ENCODE peak calls at places on chromosomes 16 and 17, in seven cellular contexts. N is astrocyte, S is AG04450, W is DND-41, C is brain microvascular endothelial cell, R is upper lobe of right lung, V is neural progenitor cell. M is an unnamed sample.

GRCh38 chr17:2695961-2696760 is 15.4 kb downstream of the CLUH start:
- DNase-seq in N (no peak), S (no peak), W (no peak), C (no peak), R (peak; percentile 63), V (no peak), M (no peak)

GRCh38 chr16:4795181-4795827 is at the start of gene SMIM22:
- DNase-seq in N (no peak), S (no peak), W (no peak), C (no peak), R (peak; percentile 86), V (no peak), M (no peak)

GRCh38 chr16:77564791-77565390 is 130.1 kb upstream of the ADAMTS18 start:
- DNase-seq in N (peak; percentile 78), S (no peak), W (no peak), C (peak; percentile 57), R (no peak), V (no peak), M (no peak)

GRCh38 chr16:71557299-71557698 is 19.6 kb downstream of the TAT start:
- DNase-seq in N (no peak), S (no peak), W (no peak), C (no peak), R (no peak), V (no peak), M (no peak)

GRCh38 chr17:80176757-80177156 is 6.9 kb downstream of the CARD14 start:
- DNase-seq in N (no peak), S (no peak), W (no peak), C (no peak), R (no peak), V (no peak), M (no peak)

GRCh38 chr16:88561485-88562369 is 8.5 kb upstream of the ZC3H18 start:
- DNase-seq in N (peak; percentile 12), S (peak; percentile 13), W (peak; percentile 55), C (peak; percentile 44), R (no peak), V (peak; percentile 73), M (peak; percentile 48)

GRCh38 chr17:81659038-81659437 is 2.7 kb upstream of the PDE6G start:
- DNase-seq in N (no peak), S (no peak), W (no peak), C (no peak), R (no peak), V (no peak), M (no peak)

GRCh38 chr17:64130559-64131001 is 636 bp upstream of the ERN1 start:
- DNase-seq in N (peak; percentile 36), S (no peak), W (no peak), C (peak; percentile 60), R (peak; percentile 72), V (no peak), M (peak; percentile 63)

GRCh38 chr16:74325331-74325730 is 28.7 kb downstream of the PSMD7 start:
- DNase-seq in N (no peak), S (no peak), W (no peak), C (no peak), R (no peak), V (no peak), M (no peak)

GRCh38 chr17:8018436-8018835 is 16.0 kb downstream of the GUCY2D start:
- DNase-seq in N (no peak), S (no peak), W (no peak), C (no peak), R (no peak), V (no peak), M (no peak)

GRCh38 chr17:48567646-48568354 is 10.3 kb downstream of the HOXB4 start:
- DNase-seq in N (no peak), S (no peak), W (no peak), C (no peak), R (no peak), V (no peak), M (no peak)

GRCh38 chr17:48568499-48569259 is 9.5 kb downstream of the HOXB4 start:
- DNase-seq in N (no peak), S (no peak), W (no peak), C (no peak), R (no peak), V (no peak), M (no peak)

GRCh38 chr17:48565024-48565558 is 13.1 kb downstream of the HOXB4 start:
- DNase-seq in N (no peak), S (no peak), W (no peak), C (no peak), R (no peak), V (no peak), M (no peak)

GRCh38 chr17:48566717-48567116 is 11.4 kb downstream of the HOXB4 start:
- DNase-seq in N (no peak), S (no peak), W (no peak), C (no peak), R (no peak), V (no peak), M (no peak)

DNA sequence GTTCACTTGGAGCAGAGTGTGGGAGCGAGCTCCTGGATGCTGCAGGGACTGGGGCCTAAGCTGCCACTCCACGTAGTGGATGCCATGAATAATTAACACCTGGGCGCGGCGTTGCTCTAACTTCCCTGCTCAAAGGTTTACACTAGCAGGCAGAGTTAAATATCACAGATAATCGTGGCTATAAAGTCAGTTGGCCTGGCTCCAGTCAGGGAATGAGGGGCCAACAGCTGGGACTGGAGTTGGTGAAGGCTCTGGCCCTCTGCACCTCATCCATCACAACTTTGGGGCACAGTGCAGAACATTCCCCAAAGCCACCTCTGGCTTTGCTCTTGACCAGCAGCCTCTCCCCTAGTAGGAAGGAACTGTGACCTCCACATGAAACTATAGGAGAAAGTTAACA is 10.9 kb downstream of the HOXB4 start:
- DNase-seq in N (no peak), S (no peak), W (no peak), C (no peak), R (no peak), V (no peak), M (no peak)
- H3K4me3 ChIP-seq in N (no peak overlapping the region), S (peak overlapping the region; percentile 90), W (no peak overlapping the region), C (no peak overlapping the region), R (no peak overlapping the region), V (no peak overlapping the region), M (no peak overlapping the region)

GRCh38 chr17:69284646-69285045 is 42.3 kb downstream of the ABCA5 start:
- DNase-seq in N (no peak), S (no peak), W (no peak), C (no peak), R (no peak), V (no peak), M (no peak)
- H3K27ac ChIP-seq in N (no peak overlapping the region), S (no peak overlapping the region), W (no peak overlapping the region), C (no peak overlapping the region), R (no peak overlapping the region), V (no peak overlapping the region), M (no peak overlapping the region)

GRCh38 chr17:74353446-74354060 is 8.1 kb downstream of the BTBD17 start:
- DNase-seq in N (no peak), S (no peak), W (no peak), C (no peak), R (no peak), V (no peak), M (no peak)

GRCh38 chr17:74349120-74349519 is 12.5 kb downstream of the BTBD17 start:
- DNase-seq in N (no peak), S (no peak), W (no peak), C (no peak), R (no peak), V (no peak), M (no peak)

GRCh38 chr17:74351552-74352210 is 10.0 kb downstream of the BTBD17 start:
- DNase-seq in N (no peak), S (no peak), W (no peak), C (no peak), R (no peak), V (peak; percentile 87), M (peak; percentile 30)

GRCh38 chr17:74347646-74348045 is 14.0 kb downstream of the BTBD17 start:
- DNase-seq in N (no peak), S (no peak), W (no peak), C (no peak), R (no peak), V (no peak), M (no peak)

DNA sequence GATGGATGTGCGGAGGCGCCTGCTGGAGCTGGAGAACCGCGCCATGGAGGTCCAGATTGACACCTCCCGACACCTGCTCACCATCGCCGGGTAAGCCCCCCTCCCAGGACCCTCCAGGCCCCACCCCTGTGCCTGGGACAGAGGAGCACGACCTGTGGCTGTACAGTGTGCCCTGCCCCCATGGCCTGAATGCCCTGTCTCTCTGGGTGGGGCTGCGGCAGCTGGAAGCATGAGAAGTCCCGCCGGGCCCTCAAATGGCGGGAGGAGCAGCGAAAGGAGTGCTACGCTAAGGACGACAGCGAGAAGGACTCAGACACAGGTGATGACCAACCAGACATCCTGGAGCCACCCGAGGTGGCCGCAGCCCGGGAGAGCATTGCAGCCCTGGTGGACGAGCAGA is 11.2 kb downstream of the BTBD17 start:
- DNase-seq in N (no peak), S (no peak), W (no peak), C (no peak), R (no peak), V (no peak), M (no peak)
- H3K4me3 ChIP-seq in N (no peak overlapping the region), S (no peak overlapping the region), W (no peak overlapping the region), C (no peak overlapping the region), R (no peak overlapping the region), V (no peak overlapping the region), M (no peak overlapping the region)

GRCh38 chr16:2512920-2513404 is 790 bp upstream of the ATP6V0C start:
- DNase-seq in N (no peak), S (no peak), W (peak; percentile 57), C (no peak), R (peak; percentile 69), V (peak; percentile 67), M (no peak)

GRCh38 chr16:2513405-2514332 is at the start of gene ATP6V0C:
- DNase-seq in N (peak; percentile 54), S (peak; percentile 53), W (peak; percentile 92), C (peak; percentile 75), R (peak; percentile 97), V (peak; percentile 97), M (peak; percentile 93)

GRCh38 chr16:2511128-2511785 is 2.5 kb upstream of the ATP6V0C start:
- DNase-seq in N (peak; percentile 48), S (peak; percentile 20), W (no peak), C (peak; percentile 52), R (peak; percentile 87), V (peak; percentile 40), M (no peak)

GRCh38 chr16:2514333-2515179 is 804 bp downstream of the ATP6V0C start:
- DNase-seq in N (no peak), S (no peak), W (peak; percentile 32), C (no peak), R (peak; percentile 85), V (peak; percentile 48), M (peak; percentile 45)

DNA sequence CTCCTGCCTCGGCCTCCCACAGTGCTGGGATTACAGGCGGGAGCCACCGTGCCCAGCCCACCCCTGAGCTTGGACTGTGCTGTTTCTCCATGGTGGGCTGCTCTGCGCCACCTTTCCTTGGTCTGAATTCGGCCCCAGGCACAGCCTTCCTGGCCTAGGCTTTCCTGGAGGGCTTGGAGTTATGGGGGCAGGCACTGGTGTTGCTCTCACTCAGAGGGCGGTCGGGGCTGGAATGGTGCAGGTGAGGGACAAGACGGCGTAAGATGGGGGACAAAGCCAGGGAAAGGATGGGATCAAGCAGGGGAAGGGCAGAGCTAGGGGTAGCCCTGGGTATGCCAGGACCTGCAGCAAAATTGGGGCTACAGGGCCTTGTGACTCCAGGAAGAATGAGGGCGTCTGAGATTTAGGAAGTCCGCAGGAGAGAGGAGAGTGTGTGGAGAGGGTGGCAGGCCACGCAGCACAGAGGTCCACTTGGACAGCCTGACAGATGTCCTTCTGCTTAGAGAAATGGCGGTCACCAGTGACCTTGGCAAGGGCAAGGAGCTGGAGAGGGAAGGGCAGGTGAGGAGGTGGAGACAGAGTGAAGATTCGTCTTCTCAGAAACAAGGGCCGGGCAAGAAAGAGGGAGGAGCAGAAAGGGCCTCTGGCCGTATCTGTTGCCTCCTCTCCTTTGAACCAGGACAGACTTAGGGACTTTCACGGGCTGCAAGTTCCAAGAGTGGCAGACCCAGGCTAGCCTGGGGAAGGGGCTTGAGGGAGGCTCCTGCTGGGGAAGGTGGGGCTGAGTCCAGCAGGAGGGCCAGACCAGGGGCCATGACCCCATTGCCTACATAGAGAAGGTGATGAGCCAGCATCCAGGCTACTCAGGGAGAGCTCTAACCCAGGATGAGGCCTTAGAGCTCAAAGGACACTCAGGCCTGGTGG is 1.5 kb upstream of the ATP6V0C start:
- DNase-seq in N (no peak), S (no peak), W (no peak), C (no peak), R (no peak), V (no peak), M (no peak)
- H3K27ac ChIP-seq in N (no peak overlapping the region), S (no peak overlapping the region), W (no peak overlapping the region), C (no peak overlapping the region), R (no peak overlapping the region), V (no peak overlapping the region), M (no peak overlapping the region)

M was measured in CD4-positive, CD25-positive, alpha-beta regulatory T cell.